ENCODE peak calls at places on chromosomes 5 and 9, in five cellular contexts. One of them, this sample, is unnamed.

GRCh38 chr9:113690055-113690740 is 185.9 kb upstream of the ZNF618 start:
- DNase-seq in H1: no peak
- DNase-seq in HepG2: no peak
- DNase-seq in GM12878: no peak
- DNase-seq in K562: no peak
- DNase-seq in this sample: no peak

GRCh38 chr9:34579097-34579818 is 10.3 kb downstream of the CNTFR start:
- DNase-seq in H1: no peak
- DNase-seq in HepG2: no peak
- DNase-seq in GM12878: no peak
- DNase-seq in K562: no peak
- DNase-seq in this sample: no peak

GRCh38 chr5:32932231-32932935 is 221.3 kb downstream of the NPR3 start:
- DNase-seq in H1: no peak
- DNase-seq in HepG2: no peak
- DNase-seq in GM12878: no peak
- DNase-seq in K562: no peak
- DNase-seq in this sample: no peak

GRCh38 chr9:74293479-74293878 is 203.7 kb upstream of the RORB start:
- DNase-seq in H1: no peak
- DNase-seq in HepG2: no peak
- DNase-seq in GM12878: no peak
- DNase-seq in K562: no peak
- DNase-seq in this sample: no peak

GRCh38 chr9:123796618-123797484 is 133.1 kb downstream of the DENND1A start:
- DNase-seq in H1: no peak
- DNase-seq in HepG2: no peak
- DNase-seq in GM12878: no peak
- DNase-seq in K562: no peak
- DNase-seq in this sample: no peak

GRCh38 chr5:128669803-128670202 is 131.8 kb upstream of the FBN2 start:
- DNase-seq in H1: no peak
- DNase-seq in HepG2: no peak
- DNase-seq in GM12878: no peak
- DNase-seq in K562: no peak
- DNase-seq in this sample: peak

GRCh38 chr9:103985082-103985481 is 109.0 kb upstream of the SMC2 start:
- DNase-seq in H1: no peak
- DNase-seq in HepG2: no peak
- DNase-seq in GM12878: no peak
- DNase-seq in K562: no peak
- DNase-seq in this sample: no peak

GRCh38 chr9:76866689-76867088 is 39.2 kb downstream of the PRUNE2 start:
- DNase-seq in H1: no peak
- DNase-seq in HepG2: no peak
- DNase-seq in GM12878: no peak
- DNase-seq in K562: no peak
- DNase-seq in this sample: peak

GRCh38 chr9:22990349-22990748 is 543.7 kb downstream of the DMRTA1 start:
- DNase-seq in H1: no peak
- DNase-seq in HepG2: no peak
- DNase-seq in GM12878: no peak
- DNase-seq in K562: no peak
- DNase-seq in this sample: no peak

GRCh38 chr9:95815153-95815552 is 60.3 kb upstream of the ERCC6L2 start:
- DNase-seq in H1: no peak
- DNase-seq in HepG2: no peak
- DNase-seq in GM12878: no peak
- DNase-seq in K562: peak
- DNase-seq in this sample: no peak

GRCh38 chr5:35617435-35618296 is at the start of gene SPEF2:
- DNase-seq in H1: peak
- DNase-seq in HepG2: peak
- DNase-seq in GM12878: no peak
- DNase-seq in K562: peak
- DNase-seq in this sample: peak

GRCh38 chr5:61055434-61056006 is 106.7 kb downstream of the SMIM15 start:
- DNase-seq in H1: no peak
- DNase-seq in HepG2: peak
- DNase-seq in GM12878: peak
- DNase-seq in K562: peak
- DNase-seq in this sample: peak

GRCh38 chr9:102405218-102405867 is 589.8 kb upstream of the CYLC2 start:
- DNase-seq in H1: no peak
- DNase-seq in HepG2: no peak
- DNase-seq in GM12878: no peak
- DNase-seq in K562: no peak
- DNase-seq in this sample: no peak

GRCh38 chr5:150141544-150142188 is 14.0 kb downstream of the PDGFRB start:
- DNase-seq in H1: no peak
- DNase-seq in HepG2: no peak
- DNase-seq in GM12878: no peak
- DNase-seq in K562: no peak
- DNase-seq in this sample: no peak

GRCh38 chr5:54109931-54110330 is 200.4 kb downstream of the ARL15 start:
- DNase-seq in H1: no peak
- DNase-seq in HepG2: no peak
- DNase-seq in GM12878: no peak
- DNase-seq in K562: no peak
- DNase-seq in this sample: no peak

GRCh38 chr9:36935768-36936497 is 98.1 kb downstream of the PAX5 start:
- DNase-seq in H1: no peak
- DNase-seq in HepG2: no peak
- DNase-seq in GM12878: peak
- DNase-seq in K562: no peak
- DNase-seq in this sample: no peak

GRCh38 chr5:123080215-123080614 is 8.8 kb upstream of the PRDM6 start:
- DNase-seq in H1: no peak
- DNase-seq in HepG2: no peak
- DNase-seq in GM12878: no peak
- DNase-seq in K562: no peak
- DNase-seq in this sample: no peak

GRCh38 chr9:113026200-113026599 is 14.2 kb upstream of the ZNF883 start:
- DNase-seq in H1: no peak
- DNase-seq in HepG2: no peak
- DNase-seq in GM12878: no peak
- DNase-seq in K562: no peak
- DNase-seq in this sample: no peak

GRCh38 chr9:137138058-137138697 is 776 bp upstream of the GRIN1 start:
- DNase-seq in H1: peak
- DNase-seq in HepG2: no peak
- DNase-seq in GM12878: no peak
- DNase-seq in K562: peak
- DNase-seq in this sample: no peak

GRCh38 chr9:135030711-135031245 is 56.7 kb upstream of the OLFM1 start:
- DNase-seq in H1: no peak
- DNase-seq in HepG2: no peak
- DNase-seq in GM12878: no peak
- DNase-seq in K562: no peak
- DNase-seq in this sample: no peak

GRCh38 chr9:135034106-135034505 is 53.4 kb upstream of the OLFM1 start:
- DNase-seq in H1: no peak
- DNase-seq in HepG2: no peak
- DNase-seq in GM12878: no peak
- DNase-seq in K562: no peak
- DNase-seq in this sample: no peak

GRCh38 chr9:135033487-135033886 is 54.0 kb upstream of the OLFM1 start:
- DNase-seq in H1: no peak
- DNase-seq in HepG2: no peak
- DNase-seq in GM12878: no peak
- DNase-seq in K562: no peak
- DNase-seq in this sample: no peak

GRCh38 chr9:135032041-135032835 is 55.2 kb upstream of the OLFM1 start:
- DNase-seq in H1: no peak
- DNase-seq in HepG2: no peak
- DNase-seq in GM12878: no peak
- DNase-seq in K562: no peak
- DNase-seq in this sample: no peak

GRCh38 chr9:135032868-135033460 is 54.5 kb upstream of the OLFM1 start:
- DNase-seq in H1: no peak
- DNase-seq in HepG2: no peak
- DNase-seq in GM12878: no peak
- DNase-seq in K562: no peak
- DNase-seq in this sample: no peak
- TF ChIP-seq HDAC2 in H1: no peak
- TF ChIP-seq HDAC2 in HepG2: no peak
- TF ChIP-seq HDAC2 in GM12878: no peak
- TF ChIP-seq HDAC2 in K562: no peak
- TF ChIP-seq HDAC2 in this sample: no peak

DNA sequence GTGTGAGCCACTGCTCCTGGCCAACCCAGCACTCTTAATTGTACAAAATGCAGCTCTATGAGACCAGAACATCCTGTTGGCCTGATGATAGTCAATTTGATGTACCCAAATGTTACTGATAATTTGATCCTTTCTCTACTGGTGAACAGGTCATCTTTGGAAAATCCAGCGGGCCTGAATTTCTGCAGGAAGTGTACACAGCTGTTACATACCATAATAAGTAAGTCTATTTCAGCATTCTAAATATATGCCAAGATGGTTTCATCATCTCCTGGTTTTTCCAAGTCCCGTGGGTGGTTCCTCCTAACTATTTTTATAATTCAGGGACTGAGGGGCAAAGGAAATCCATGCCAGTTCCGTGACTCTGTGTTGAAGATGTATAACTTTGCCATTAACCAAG is 155.4 kb downstream of the DOCK8 start:
- DNase-seq in H1: no peak
- DNase-seq in HepG2: no peak
- DNase-seq in GM12878: no peak
- DNase-seq in K562: no peak
- DNase-seq in this sample: no peak
- TF ChIP-seq CHD2 in H1: no peak
- TF ChIP-seq CHD2 in HepG2: no peak
- TF ChIP-seq CHD2 in GM12878: no peak
- TF ChIP-seq CHD2 in K562: no peak
- TF ChIP-seq CHD2 in this sample: no peak

GRCh38 chr5:82244151-82244550 is 34.0 kb downstream of the RPS23 start:
- DNase-seq in H1: no peak
- DNase-seq in HepG2: no peak
- DNase-seq in GM12878: no peak
- DNase-seq in K562: no peak
- DNase-seq in this sample: no peak

GRCh38 chr5:82252744-82253143 is 25.4 kb downstream of the RPS23 start:
- DNase-seq in H1: no peak
- DNase-seq in HepG2: no peak
- DNase-seq in GM12878: no peak
- DNase-seq in K562: no peak
- DNase-seq in this sample: no peak

GRCh38 chr5:82244854-82245635 is 33.1 kb downstream of the RPS23 start:
- DNase-seq in H1: no peak
- DNase-seq in HepG2: peak
- DNase-seq in GM12878: no peak
- DNase-seq in K562: no peak
- DNase-seq in this sample: no peak

GRCh38 chr5:82246960-82247574 is 31.1 kb downstream of the RPS23 start:
- DNase-seq in H1: no peak
- DNase-seq in HepG2: no peak
- DNase-seq in GM12878: no peak
- DNase-seq in K562: no peak
- DNase-seq in this sample: no peak
- TF ChIP-seq HDAC2 in H1: no peak
- TF ChIP-seq HDAC2 in HepG2: no peak
- TF ChIP-seq HDAC2 in GM12878: no peak
- TF ChIP-seq HDAC2 in K562: no peak
- TF ChIP-seq HDAC2 in this sample: no peak

DNA sequence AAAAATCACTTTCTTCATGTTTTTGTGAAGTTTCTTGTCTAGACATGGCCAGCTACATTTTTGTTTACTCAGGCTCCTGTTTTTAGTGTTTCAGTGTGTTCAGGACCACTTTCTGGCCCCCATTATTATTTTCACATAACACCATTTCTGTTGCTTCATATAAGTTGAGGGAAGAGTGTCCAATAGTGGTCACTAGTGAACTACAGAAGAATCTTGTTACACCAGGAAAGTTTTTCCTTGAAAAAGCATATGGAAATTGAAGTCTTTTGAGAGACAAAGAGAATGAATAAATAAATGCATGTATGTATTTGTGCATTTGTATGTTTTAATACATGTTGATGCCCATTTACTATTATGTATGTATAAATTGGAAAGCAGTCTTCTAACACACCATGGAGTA is 3.8 kb downstream of the ADAMTSL1 start:
- DNase-seq in H1: no peak
- DNase-seq in HepG2: no peak
- DNase-seq in GM12878: no peak
- DNase-seq in K562: no peak
- DNase-seq in this sample: no peak
- TF ChIP-seq CHD2 in H1: no peak
- TF ChIP-seq CHD2 in HepG2: no peak
- TF ChIP-seq CHD2 in GM12878: no peak
- TF ChIP-seq CHD2 in K562: no peak
- TF ChIP-seq CHD2 in this sample: no peak

GRCh38 chr5:177380805-177381126 is 3.5 kb upstream of the SLC34A1 start:
- DNase-seq in H1: no peak
- DNase-seq in HepG2: no peak
- DNase-seq in GM12878: no peak
- DNase-seq in K562: no peak
- DNase-seq in this sample: no peak
- TF ChIP-seq HDAC2 in H1: no peak
- TF ChIP-seq HDAC2 in HepG2: no peak
- TF ChIP-seq HDAC2 in GM12878: no peak
- TF ChIP-seq HDAC2 in K562: no peak
- TF ChIP-seq HDAC2 in this sample: no peak

DNA sequence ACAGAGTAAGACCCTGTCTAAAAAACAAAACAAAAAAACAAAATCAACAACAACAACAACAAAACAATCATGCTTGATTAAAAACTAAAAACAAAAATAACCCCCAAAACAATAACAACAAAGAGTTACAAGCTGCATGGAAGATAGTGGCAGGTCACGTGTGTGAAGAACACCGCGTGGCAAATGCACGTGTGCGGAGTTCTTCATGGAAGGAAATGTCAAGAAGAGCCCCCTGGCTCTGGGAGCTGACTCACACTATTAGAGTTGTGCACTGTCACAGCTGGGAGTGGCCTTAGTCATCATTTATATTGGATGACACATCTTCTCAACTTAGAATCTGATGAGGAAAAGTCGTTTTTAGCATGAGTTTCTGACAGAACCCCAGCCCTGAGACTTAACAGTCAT is 110.5 kb downstream of the JMY start:
- DNase-seq in H1: no peak
- DNase-seq in HepG2: no peak
- DNase-seq in GM12878: no peak
- DNase-seq in K562: peak
- DNase-seq in this sample: peak
- TF ChIP-seq CHD2 in H1: no peak
- TF ChIP-seq CHD2 in HepG2: no peak
- TF ChIP-seq CHD2 in GM12878: no peak
- TF ChIP-seq CHD2 in K562: no peak
- TF ChIP-seq CHD2 in this sample: no peak